ENCODE peak calls at places on chromosome 2, in nine cellular contexts. G, V, X, F, J, B, S, L and K are unnamed samples.

GRCh38 chr2:9360701-9361100 is 62.6 kb downstream of the ITGB1BP1 start:
- DNase-seq in G (no peak), V (no peak), X (no peak), F (no peak), J (no peak), B (no peak), S (no peak), L (no peak), K (no peak)

GRCh38 chr2:70124983-70125480 is 37.8 kb downstream of the PCBP1 start:
- DNase-seq in G (peak; percentile 89), V (no peak), X (peak; percentile 68), F (peak; percentile 75), J (peak; percentile 77), B (peak; percentile 86), S (peak; percentile 61), L (peak; percentile 66), K (peak; percentile 67)

GRCh38 chr2:105410554-105410953 is 11.7 kb upstream of the FHL2 start:
- DNase-seq in G (no peak), V (no peak), X (no peak), F (no peak), J (no peak), B (no peak), S (no peak), L (no peak), K (no peak)

GRCh38 chr2:97717618-97718005 is 4.2 kb downstream of the ZAP70 start:
- DNase-seq in G (no peak), V (no peak), X (no peak), F (no peak), J (no peak), B (no peak), S (no peak), L (no peak), K (no peak)

GRCh38 chr2:60414731-60415130 is 138.7 kb downstream of the BCL11A start:
- DNase-seq in G (no peak), V (no peak), X (no peak), F (no peak), J (no peak), B (no peak), S (no peak), L (no peak), K (no peak)

GRCh38 chr2:72104821-72105588 is 42.7 kb downstream of the CYP26B1 start:
- DNase-seq in G (no peak), V (no peak), X (no peak), F (peak; percentile 50), J (no peak), B (peak; percentile 60), S (no peak), L (no peak), K (no peak)

GRCh38 chr2:5164806-5165525 is 527.2 kb upstream of the SOX11 start:
- DNase-seq in G (no peak), V (no peak), X (no peak), F (no peak), J (no peak), B (no peak), S (no peak), L (no peak), K (no peak)

GRCh38 chr2:158740127-158740526 is 55.0 kb upstream of the DAPL1 start:
- DNase-seq in G (no peak), V (no peak), X (no peak), F (no peak), J (no peak), B (no peak), S (no peak), L (no peak), K (no peak)

GRCh38 chr2:30031184-30031583 is 109.8 kb upstream of the ALK start:
- DNase-seq in G (no peak), V (no peak), X (no peak), F (no peak), J (no peak), B (no peak), S (no peak), L (no peak), K (no peak)

GRCh38 chr2:30037016-30037415 is 109.8 kb upstream of the YPEL5 start:
- DNase-seq in G (no peak), V (no peak), X (no peak), F (no peak), J (no peak), B (no peak), S (no peak), L (no peak), K (no peak)

GRCh38 chr2:30030361-30030760 is 109.0 kb upstream of the ALK start:
- DNase-seq in G (no peak), V (no peak), X (no peak), F (no peak), J (no peak), B (no peak), S (no peak), L (no peak), K (no peak)

GRCh38 chr2:30038419-30038818 is 108.4 kb upstream of the YPEL5 start:
- DNase-seq in G (no peak), V (no peak), X (no peak), F (no peak), J (no peak), B (no peak), S (no peak), L (no peak), K (no peak)

GRCh38 chr2:30034052-30034775 is 112.6 kb upstream of the YPEL5 start:
- DNase-seq in G (no peak), V (no peak), X (no peak), F (no peak), J (no peak), B (no peak), S (no peak), L (no peak), K (no peak)
- H3K27me3 ChIP-seq in G (no peaks in the 10 kb centered on the region), V (no peaks in the 10 kb centered on the region), X (no peaks in the 10 kb centered on the region), F (no peaks in the 10 kb centered on the region), J (no peaks in the 10 kb centered on the region), B (no peaks in the 10 kb centered on the region), S (no peaks in the 10 kb centered on the region), L (peaks cover 4% of the 10 kb centered on the region), K (no peaks in the 10 kb centered on the region)

GRCh38 chr2:16664809-16665745 is 557 bp downstream of the CYRIA start:
- DNase-seq in G (no peak), V (no peak), X (no peak), F (no peak), J (no peak), B (peak; percentile 74), S (no peak), L (no peak), K (no peak)

GRCh38 chr2:16663121-16663905 is 2.3 kb downstream of the CYRIA start:
- DNase-seq in G (no peak), V (no peak), X (no peak), F (no peak), J (no peak), B (no peak), S (no peak), L (no peak), K (no peak)

GRCh38 chr2:16666453-16666801 is 793 bp upstream of the CYRIA start:
- DNase-seq in G (no peak), V (no peak), X (no peak), F (peak; percentile 57), J (no peak), B (no peak), S (no peak), L (no peak), K (no peak)

GRCh38 chr2:16664052-16664731 is 1.4 kb downstream of the CYRIA start:
- DNase-seq in G (peak; percentile 77), V (no peak), X (peak; percentile 48), F (no peak), J (peak; percentile 54), B (peak; percentile 88), S (no peak), L (no peak), K (no peak)

GRCh38 chr2:16665746-16666452 is at the start of gene CYRIA:
- DNase-seq in G (peak; percentile 91), V (no peak), X (peak; percentile 77), F (peak; percentile 71), J (peak; percentile 71), B (peak; percentile 81), S (peak; percentile 73), L (peak; percentile 69), K (no peak)
- TF ChIP-seq EP300 in G (no peak), V (no peak), X (no peak), F (no peak), J (no peak), B (no peak), S (no peak), L (no peak), K (no peak)

GRCh38 chr2:10829304-10829703 is 16.7 kb upstream of the PDIA6 start:
- DNase-seq in G (no peak), V (no peak), X (no peak), F (no peak), J (no peak), B (no peak), S (no peak), L (no peak), K (no peak)

GRCh38 chr2:10830203-10830602 is 17.6 kb upstream of the PDIA6 start:
- DNase-seq in G (no peak), V (no peak), X (peak; percentile 37), F (no peak), J (no peak), B (no peak), S (peak; percentile 63), L (no peak), K (no peak)

GRCh38 chr2:10831387-10831985 is 18.9 kb upstream of the PDIA6 start:
- DNase-seq in G (no peak), V (no peak), X (no peak), F (no peak), J (no peak), B (no peak), S (no peak), L (no peak), K (no peak)

GRCh38 chr2:10832228-10832936 is 19.8 kb upstream of the PDIA6 start:
- DNase-seq in G (peak; percentile 98), V (peak; percentile 12), X (peak; percentile 83), F (peak; percentile 96), J (peak; percentile 82), B (peak; percentile 88), S (peak; percentile 89), L (peak; percentile 87), K (peak; percentile 56)

DNA sequence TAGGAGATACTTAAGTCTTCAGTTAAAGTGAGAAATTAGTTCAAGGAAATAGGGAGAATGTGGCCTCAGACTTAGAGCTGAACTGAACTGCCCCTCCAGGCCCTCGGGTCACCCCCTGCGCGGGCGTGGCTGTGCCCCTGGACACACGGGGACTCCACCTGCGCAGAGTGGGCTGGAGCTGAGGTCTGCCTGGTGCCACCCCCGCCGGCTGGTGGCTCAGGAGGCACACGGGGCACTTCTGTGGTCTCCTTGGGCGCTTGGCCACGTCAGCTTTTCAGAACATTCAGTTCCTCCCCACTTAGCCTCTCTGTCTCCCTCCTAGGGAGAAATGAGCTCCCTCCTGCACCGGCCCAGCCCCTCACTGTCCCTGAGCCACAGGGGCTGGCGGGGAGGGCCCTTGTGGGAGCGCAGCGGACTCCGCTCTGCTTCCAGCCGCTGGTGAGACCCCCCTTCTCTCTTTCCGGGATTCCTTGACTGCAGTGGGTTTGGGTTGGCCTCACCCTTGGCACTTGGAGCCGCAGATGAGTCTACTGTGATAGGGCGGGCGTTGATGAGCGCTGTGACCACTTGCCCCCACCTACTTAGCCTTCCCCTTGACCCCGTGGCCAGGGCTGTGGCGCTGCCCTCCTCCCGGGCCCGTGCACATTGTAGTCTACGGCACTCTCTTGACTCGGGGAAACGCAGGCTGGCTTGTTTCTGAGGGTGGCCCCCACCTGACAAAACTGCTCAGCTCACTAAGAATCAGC is 18.2 kb upstream of the PDIA6 start:
- DNase-seq in G (no peak), V (no peak), X (no peak), F (no peak), J (no peak), B (no peak), S (no peak), L (no peak), K (no peak)
- H3K27me3 ChIP-seq in G (peaks cover 43% of the 10 kb centered on the region), V (no peaks in the 10 kb centered on the region), X (peaks cover 10% of the 10 kb centered on the region), F (peaks cover 3% of the 10 kb centered on the region), J (no peaks in the 10 kb centered on the region), B (peaks cover 2% of the 10 kb centered on the region), S (no peaks in the 10 kb centered on the region), L (peaks cover 58% of the 10 kb centered on the region), K (peaks cover 44% of the 10 kb centered on the region)

GRCh38 chr2:239184968-239185903 is 215.6 kb downstream of the HDAC4 start:
- DNase-seq in G (no peak), V (no peak), X (peak; percentile 5), F (no peak), J (no peak), B (peak; percentile 54), S (peak; percentile 24), L (no peak), K (no peak)
- TF ChIP-seq EP300 in G (no peak), V (no peak), X (no peak), F (no peak), J (no peak), B (no peak), S (no peak), L (no peak), K (no peak)